ENCODE peak calls at places on chromosomes 5 and 9, in nine cellular contexts. One of them, this sample, is unnamed. For H3K36me3 and H3K27me3, the result is how much of the 10 kb centered on the place peaks cover.

GRCh38 chr5:163544041-163544440 is 38.6 kb downstream of the MAT2B start:
- DNase-seq in uterus: no peak
- DNase-seq in GM12878: no peak
- DNase-seq in transverse colon: no peak
- DNase-seq in heart right ventricle: no peak
- DNase-seq in colonic mucosa: no peak
- DNase-seq in Caco-2: no peak
- DNase-seq in breast epithelium: no peak
- DNase-seq in left lung: no peak
- DNase-seq in this sample: no peak

GRCh38 chr9:124078641-124079040 is 67.1 kb downstream of the LHX2 start:
- DNase-seq in heart right ventricle: no peak
- DNase-seq in left lung: no peak
- DNase-seq in breast epithelium: peak
- DNase-seq in colonic mucosa: no peak
- DNase-seq in Caco-2: no peak
- DNase-seq in uterus: no peak
- DNase-seq in transverse colon: no peak
- DNase-seq in GM12878: no peak
- DNase-seq in this sample: peak

GRCh38 chr9:77215874-77216273 is 38.5 kb downstream of the VPS13A start:
- DNase-seq in transverse colon: no peak
- DNase-seq in uterus: no peak
- DNase-seq in GM12878: no peak
- DNase-seq in Caco-2: no peak
- DNase-seq in colonic mucosa: no peak
- DNase-seq in breast epithelium: no peak
- DNase-seq in left lung: no peak
- DNase-seq in heart right ventricle: no peak
- DNase-seq in this sample: no peak

GRCh38 chr5:21071986-21072385 is 1084.0 kb upstream of the CDH18 start:
- DNase-seq in breast epithelium: no peak
- DNase-seq in Caco-2: no peak
- DNase-seq in heart right ventricle: no peak
- DNase-seq in GM12878: no peak
- DNase-seq in colonic mucosa: no peak
- DNase-seq in transverse colon: no peak
- DNase-seq in left lung: no peak
- DNase-seq in uterus: no peak
- DNase-seq in this sample: no peak

GRCh38 chr5:17713301-17713700 is 79.0 kb downstream of the TAF11L14 start:
- DNase-seq in uterus: no peak
- DNase-seq in heart right ventricle: no peak
- DNase-seq in breast epithelium: no peak
- DNase-seq in GM12878: no peak
- DNase-seq in left lung: no peak
- DNase-seq in colonic mucosa: no peak
- DNase-seq in Caco-2: no peak
- DNase-seq in transverse colon: no peak
- DNase-seq in this sample: no peak

GRCh38 chr5:43024217-43024616 is 15.9 kb downstream of the ANXA2R start:
- DNase-seq in colonic mucosa: no peak
- DNase-seq in GM12878: no peak
- DNase-seq in heart right ventricle: no peak
- DNase-seq in uterus: no peak
- DNase-seq in transverse colon: no peak
- DNase-seq in Caco-2: no peak
- DNase-seq in left lung: no peak
- DNase-seq in breast epithelium: no peak
- DNase-seq in this sample: no peak

GRCh38 chr9:93968451-93969327 is 13.5 kb upstream of the BARX1 start:
- DNase-seq in Caco-2: no peak
- DNase-seq in transverse colon: no peak
- DNase-seq in colonic mucosa: peak
- DNase-seq in heart right ventricle: no peak
- DNase-seq in GM12878: no peak
- DNase-seq in uterus: no peak
- DNase-seq in breast epithelium: no peak
- DNase-seq in left lung: peak
- DNase-seq in this sample: no peak

GRCh38 chr5:146221234-146221633 is 17.8 kb downstream of the RBM27 start:
- DNase-seq in Caco-2: no peak
- DNase-seq in GM12878: no peak
- DNase-seq in left lung: no peak
- DNase-seq in heart right ventricle: no peak
- DNase-seq in breast epithelium: no peak
- DNase-seq in uterus: no peak
- DNase-seq in transverse colon: no peak
- DNase-seq in colonic mucosa: no peak
- DNase-seq in this sample: no peak

GRCh38 chr5:33470544-33470943 is 29.8 kb downstream of the TARS1 start:
- DNase-seq in Caco-2: no peak
- DNase-seq in transverse colon: no peak
- DNase-seq in breast epithelium: no peak
- DNase-seq in uterus: no peak
- DNase-seq in heart right ventricle: no peak
- DNase-seq in GM12878: no peak
- DNase-seq in colonic mucosa: no peak
- DNase-seq in left lung: no peak
- DNase-seq in this sample: no peak

GRCh38 chr9:83379045-83379444 is 159.2 kb downstream of the FRMD3 start:
- DNase-seq in Caco-2: no peak
- DNase-seq in uterus: no peak
- DNase-seq in breast epithelium: no peak
- DNase-seq in left lung: no peak
- DNase-seq in transverse colon: no peak
- DNase-seq in colonic mucosa: no peak
- DNase-seq in heart right ventricle: no peak
- DNase-seq in GM12878: no peak
- DNase-seq in this sample: no peak

GRCh38 chr9:30243467-30243866 is 2141.0 kb upstream of the ACO1 start:
- DNase-seq in transverse colon: no peak
- DNase-seq in heart right ventricle: no peak
- DNase-seq in uterus: no peak
- DNase-seq in left lung: no peak
- DNase-seq in Caco-2: no peak
- DNase-seq in breast epithelium: no peak
- DNase-seq in colonic mucosa: no peak
- DNase-seq in GM12878: no peak
- DNase-seq in this sample: no peak

GRCh38 chr5:174827521-174827920 is 103.1 kb downstream of the MSX2 start:
- DNase-seq in GM12878: no peak
- DNase-seq in transverse colon: no peak
- DNase-seq in colonic mucosa: no peak
- DNase-seq in heart right ventricle: no peak
- DNase-seq in breast epithelium: no peak
- DNase-seq in left lung: no peak
- DNase-seq in Caco-2: no peak
- DNase-seq in uterus: no peak
- DNase-seq in this sample: no peak

GRCh38 chr5:81626524-81626923 is 124.4 kb downstream of the SSBP2 start:
- DNase-seq in heart right ventricle: no peak
- DNase-seq in left lung: no peak
- DNase-seq in transverse colon: no peak
- DNase-seq in colonic mucosa: no peak
- DNase-seq in uterus: no peak
- DNase-seq in Caco-2: peak
- DNase-seq in breast epithelium: no peak
- DNase-seq in GM12878: no peak
- DNase-seq in this sample: peak

GRCh38 chr5:65489119-65489518 is 7.4 kb upstream of the ADAMTS6 start:
- DNase-seq in Caco-2: no peak
- DNase-seq in left lung: no peak
- DNase-seq in colonic mucosa: no peak
- DNase-seq in transverse colon: no peak
- DNase-seq in heart right ventricle: no peak
- DNase-seq in uterus: no peak
- DNase-seq in breast epithelium: no peak
- DNase-seq in GM12878: no peak
- DNase-seq in this sample: no peak

DNA sequence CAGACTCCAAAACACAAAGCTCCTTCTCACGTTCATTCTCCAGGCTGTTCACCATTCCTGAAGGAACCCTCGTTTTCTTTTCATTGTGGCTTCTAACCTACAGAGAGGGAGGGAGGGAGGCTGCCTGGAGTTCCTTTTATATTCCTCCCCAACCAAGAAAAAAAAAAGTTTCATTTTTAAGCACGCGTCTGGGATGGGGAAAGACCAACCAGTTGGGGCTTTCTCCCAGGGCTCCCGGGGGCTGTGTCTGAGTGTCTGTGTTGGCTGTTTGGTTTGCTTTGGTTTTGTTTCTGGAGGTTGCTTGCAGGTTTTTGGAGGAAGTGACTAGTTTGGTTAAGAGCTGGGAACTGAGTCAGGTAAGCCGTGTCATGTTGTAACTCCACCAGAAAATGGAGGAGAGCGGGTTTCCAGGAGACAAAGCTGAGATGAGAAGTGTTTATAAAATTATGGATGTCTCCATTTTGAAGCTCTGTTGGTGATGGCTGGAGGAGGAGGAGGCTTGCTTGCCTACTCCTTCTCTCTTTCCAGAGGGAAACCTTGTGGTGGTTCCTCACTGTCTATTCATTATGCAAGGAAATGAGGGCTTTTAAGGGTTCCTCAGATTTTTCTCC is 1.7 kb downstream of the ZNF462 start:
- DNase-seq in breast epithelium: no peak
- DNase-seq in GM12878: no peak
- DNase-seq in colonic mucosa: no peak
- DNase-seq in transverse colon: no peak
- DNase-seq in left lung: peak
- DNase-seq in Caco-2: no peak
- DNase-seq in heart right ventricle: no peak
- DNase-seq in uterus: peak
- DNase-seq in this sample: no peak
- H3K4me3 ChIP-seq in breast epithelium: peak
- H3K4me3 ChIP-seq in GM12878: no peak
- H3K4me3 ChIP-seq in colonic mucosa: peak
- H3K4me3 ChIP-seq in transverse colon: peak
- H3K4me3 ChIP-seq in left lung: peak
- H3K4me3 ChIP-seq in Caco-2: peak
- H3K4me3 ChIP-seq in heart right ventricle: peak
- H3K4me3 ChIP-seq in uterus: peak
- H3K4me3 ChIP-seq in this sample: peak

GRCh38 chr5:150557507-150557872 is 49.6 kb downstream of the NDST1 start:
- DNase-seq in GM12878: no peak
- DNase-seq in breast epithelium: no peak
- DNase-seq in left lung: no peak
- DNase-seq in Caco-2: no peak
- DNase-seq in heart right ventricle: no peak
- DNase-seq in transverse colon: no peak
- DNase-seq in colonic mucosa: no peak
- DNase-seq in uterus: no peak
- DNase-seq in this sample: peak

GRCh38 chr5:150558088-150558621 is 50.2 kb downstream of the NDST1 start:
- DNase-seq in transverse colon: no peak
- DNase-seq in uterus: no peak
- DNase-seq in GM12878: no peak
- DNase-seq in heart right ventricle: no peak
- DNase-seq in breast epithelium: no peak
- DNase-seq in colonic mucosa: no peak
- DNase-seq in Caco-2: no peak
- DNase-seq in left lung: no peak
- DNase-seq in this sample: no peak

GRCh38 chr5:150556859-150557506 is 49.1 kb downstream of the NDST1 start:
- DNase-seq in transverse colon: no peak
- DNase-seq in colonic mucosa: no peak
- DNase-seq in breast epithelium: no peak
- DNase-seq in uterus: no peak
- DNase-seq in GM12878: peak
- DNase-seq in Caco-2: no peak
- DNase-seq in heart right ventricle: no peak
- DNase-seq in left lung: no peak
- DNase-seq in this sample: no peak

GRCh38 chr5:150554857-150555256 is 46.9 kb downstream of the NDST1 start:
- DNase-seq in colonic mucosa: no peak
- DNase-seq in left lung: no peak
- DNase-seq in Caco-2: no peak
- DNase-seq in transverse colon: no peak
- DNase-seq in GM12878: no peak
- DNase-seq in breast epithelium: no peak
- DNase-seq in uterus: no peak
- DNase-seq in heart right ventricle: no peak
- DNase-seq in this sample: no peak

GRCh38 chr5:150556106-150556505 is 48.2 kb downstream of the NDST1 start:
- DNase-seq in uterus: no peak
- DNase-seq in colonic mucosa: no peak
- DNase-seq in breast epithelium: no peak
- DNase-seq in heart right ventricle: no peak
- DNase-seq in transverse colon: no peak
- DNase-seq in GM12878: no peak
- DNase-seq in left lung: no peak
- DNase-seq in Caco-2: no peak
- DNase-seq in this sample: no peak
- H3K36me3 ChIP-seq in uterus: under half
- H3K36me3 ChIP-seq in colonic mucosa: under half
- H3K36me3 ChIP-seq in breast epithelium: under half
- H3K36me3 ChIP-seq in heart right ventricle: under half
- H3K36me3 ChIP-seq in transverse colon: under half
- H3K36me3 ChIP-seq in GM12878: under half
- H3K36me3 ChIP-seq in left lung: half or more
- H3K36me3 ChIP-seq in Caco-2: under half
- H3K36me3 ChIP-seq in this sample: half or more

GRCh38 chr5:14297697-14298096 is 154.6 kb downstream of the TRIO start:
- DNase-seq in GM12878: no peak
- DNase-seq in colonic mucosa: no peak
- DNase-seq in left lung: no peak
- DNase-seq in breast epithelium: no peak
- DNase-seq in Caco-2: no peak
- DNase-seq in transverse colon: no peak
- DNase-seq in heart right ventricle: no peak
- DNase-seq in uterus: no peak
- DNase-seq in this sample: no peak
- H3K27me3 ChIP-seq in GM12878: under half
- H3K27me3 ChIP-seq in colonic mucosa: under half
- H3K27me3 ChIP-seq in left lung: under half
- H3K27me3 ChIP-seq in breast epithelium: under half
- H3K27me3 ChIP-seq in Caco-2: under half
- H3K27me3 ChIP-seq in transverse colon: under half
- H3K27me3 ChIP-seq in heart right ventricle: under half
- H3K27me3 ChIP-seq in uterus: under half
- H3K27me3 ChIP-seq in this sample: under half

DNA sequence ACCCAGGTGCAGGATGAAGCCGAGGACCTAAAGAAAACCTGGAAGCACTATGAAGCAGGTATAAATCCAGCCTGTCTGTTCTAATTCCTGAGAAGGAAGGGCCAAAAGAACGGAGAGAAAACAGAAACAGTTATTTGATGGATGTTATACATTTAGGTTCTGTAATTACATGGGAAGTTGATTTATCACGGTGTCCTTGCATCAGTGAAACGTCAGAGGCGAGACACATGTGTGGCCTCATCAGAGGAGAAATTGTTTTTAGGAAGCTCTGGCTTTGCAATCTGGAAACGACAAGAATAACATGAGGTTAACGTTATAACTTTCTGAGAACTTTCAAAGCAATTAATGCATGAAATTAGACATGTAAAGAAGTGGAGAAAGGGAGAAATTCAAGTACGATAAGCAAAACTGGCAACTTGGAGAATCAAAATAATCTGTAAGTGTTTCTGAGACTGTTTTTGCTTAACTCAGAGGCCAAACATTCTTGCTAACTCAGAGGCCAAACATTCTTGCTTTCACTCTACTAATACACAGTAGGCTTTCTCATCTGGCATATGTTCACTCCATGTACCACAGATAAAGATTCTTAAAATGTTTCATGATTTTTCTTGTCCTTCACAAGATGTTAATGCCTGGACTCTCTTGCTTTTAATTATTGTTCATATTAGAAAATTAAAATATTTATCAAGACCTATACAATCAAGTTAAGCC is 932.9 kb downstream of the TLE4 start:
- DNase-seq in colonic mucosa: no peak
- DNase-seq in heart right ventricle: no peak
- DNase-seq in GM12878: no peak
- DNase-seq in transverse colon: no peak
- DNase-seq in left lung: no peak
- DNase-seq in breast epithelium: no peak
- DNase-seq in Caco-2: no peak
- DNase-seq in uterus: no peak
- DNase-seq in this sample: no peak
- H3K4me3 ChIP-seq in colonic mucosa: no peak
- H3K4me3 ChIP-seq in heart right ventricle: no peak
- H3K4me3 ChIP-seq in GM12878: no peak
- H3K4me3 ChIP-seq in transverse colon: no peak
- H3K4me3 ChIP-seq in left lung: no peak
- H3K4me3 ChIP-seq in breast epithelium: no peak
- H3K4me3 ChIP-seq in Caco-2: no peak
- H3K4me3 ChIP-seq in uterus: no peak
- H3K4me3 ChIP-seq in this sample: no peak

This sample was measured in MG63.